ENCODE peak calls at places on chromosome 7, in five cellular contexts. Y is HL-60; C is tibial artery; G is activated CD8-positive, alpha-beta memory T cell treated with anti-CD3 and anti-CD28 coated beads, Interleukin-2, amount 10 ng/mL, durations not matched to agents 7 days and 5 days; H is DMS153. L is an unnamed sample.

GRCh38 chr7:815284-816216 is 16.7 kb upstream of the SUN1 start:
- DNase-seq in G (no peak), H (peak), Y (no peak), C (no peak), L (no peak)

GRCh38 chr7:116573541-116573940 is 48.7 kb downstream of the CAV1 start:
- DNase-seq in Y (no peak), H (no peak), C (no peak), G (no peak), L (no peak)

GRCh38 chr7:152142976-152143665 is 117.6 kb downstream of the GALNT11 start:
- DNase-seq in G (no peak), C (no peak), Y (no peak), H (no peak), L (no peak)

GRCh38 chr7:99997545-99998137 is 17.8 kb upstream of the ZKSCAN1 start:
- DNase-seq in G (peak), Y (no peak), H (peak), C (peak), L (peak)

GRCh38 chr7:157739056-157739455 is 402.3 kb downstream of the DNAJB6 start:
- DNase-seq in G (no peak), C (no peak), Y (no peak), H (no peak), L (no peak)

GRCh38 chr7:19928247-19928646 is 154.8 kb upstream of the TMEM196 start:
- DNase-seq in G (no peak), H (no peak), C (no peak), Y (no peak), L (no peak)

GRCh38 chr7:734214-734613 is 7.1 kb upstream of the PRKAR1B start:
- DNase-seq in C (no peak), G (no peak), Y (no peak), H (no peak), L (no peak)

GRCh38 chr7:129640400-129640799 is 28.9 kb downstream of the NRF1 start:
- DNase-seq in C (no peak), H (no peak), Y (no peak), G (no peak), L (no peak)

GRCh38 chr7:47304727-47305719 is 276.9 kb downstream of the TNS3 start:
- DNase-seq in H (no peak), G (no peak), C (no peak), Y (no peak), L (no peak)

GRCh38 chr7:11636274-11636673 is 195.7 kb downstream of the THSD7A start:
- DNase-seq in G (no peak), H (no peak), Y (no peak), C (no peak), L (no peak)

GRCh38 chr7:117322741-117323584 is at the start of gene WNT2:
- DNase-seq in C (no peak), Y (no peak), G (no peak), H (no peak), L (no peak)

GRCh38 chr7:75937958-75938786 is 23.2 kb downstream of the POR start:
- DNase-seq in G (no peak), C (peak), H (no peak), Y (no peak), L (peak)

GRCh38 chr7:94195813-94196212 is 191.7 kb upstream of the BET1 start:
- DNase-seq in Y (no peak), G (no peak), C (no peak), H (no peak), L (no peak)

GRCh38 chr7:116741625-116742316 is 69.8 kb downstream of the MET start:
- DNase-seq in G (no peak), C (no peak), Y (no peak), H (no peak), L (no peak)

GRCh38 chr7:131261476-131261994 is 66.1 kb upstream of the MKLN1 start:
- DNase-seq in G (no peak), Y (no peak), C (no peak), H (no peak), L (no peak)

GRCh38 chr7:107111196-107111595 is 57.6 kb upstream of the HBP1 start:
- DNase-seq in H (no peak), C (no peak), Y (no peak), G (no peak), L (no peak)

GRCh38 chr7:39666562-39666961 is 43.2 kb downstream of the RALA start:
- DNase-seq in C (no peak), Y (no peak), H (no peak), G (no peak), L (no peak)

GRCh38 chr7:154440656-154441055 is 388.5 kb downstream of the DPP6 start:
- DNase-seq in C (no peak), H (no peak), G (no peak), Y (no peak), L (no peak)

GRCh38 chr7:149690688-149691446 is 82.5 kb downstream of the ZNF467 start:
- DNase-seq in C (no peak), G (no peak), Y (no peak), H (peak), L (no peak)

GRCh38 chr7:108452707-108453106 is 3.5 kb downstream of the NRCAM start:
- DNase-seq in H (peak), Y (no peak), G (no peak), C (no peak), L (no peak)